ENCODE peak calls at places on chromosomes 4 and X, in six cellular contexts. Z, Y, J, D, Q and B are unnamed samples.
A peak's percentile ranks its signal among the peaks of the same experiment; 100 is the strongest.

GRCh38 chrX:54695231-54695630 is 102.8 kb downstream of the ITIH6 start:
- DNase-seq in Z (no peak), Y (no peak), J (no peak), D (no peak), Q (no peak), B (no peak)

GRCh38 chrX:104330966-104331365 is 76.2 kb upstream of the ESX1 start:
- DNase-seq in Z (no peak), Y (no peak), J (no peak), D (no peak), Q (no peak), B (no peak)

GRCh38 chr4:3686746-3687145 is 79.4 kb upstream of the ADRA2C start:
- DNase-seq in Z (no peak), Y (no peak), J (no peak), D (no peak), Q (no peak), B (no peak)

GRCh38 chr4:76611164-76611563 is 176.1 kb downstream of the SHROOM3 start:
- DNase-seq in Z (no peak), Y (no peak), J (no peak), D (no peak), Q (no peak), B (no peak)

GRCh38 chr4:121758896-121759568 is 5.9 kb downstream of the SMIM43 start:
- DNase-seq in Z (no peak), Y (no peak), J (no peak), D (no peak), Q (no peak), B (no peak)

GRCh38 chr4:40099010-40099409 is 42.4 kb downstream of the N4BP2 start:
- DNase-seq in Z (no peak), Y (no peak), J (no peak), D (no peak), Q (no peak), B (no peak)

GRCh38 chr4:108453366-108453765 is 167.0 kb upstream of the RPL34 start:
- DNase-seq in Z (no peak), Y (no peak), J (no peak), D (no peak), Q (no peak), B (no peak)

GRCh38 chr4:104501290-104501689 is 6.6 kb upstream of the CXXC4 start:
- DNase-seq in Z (no peak), Y (no peak), J (no peak), D (no peak), Q (no peak), B (no peak)

GRCh38 chr4:8278009-8278395 is 8.4 kb downstream of the HTRA3 start:
- DNase-seq in Z (no peak), Y (no peak), J (no peak), D (no peak), Q (no peak), B (no peak)

GRCh38 chr4:4521069-4521468 is 20.8 kb downstream of the STX18 start:
- DNase-seq in Z (no peak), Y (no peak), J (peak; percentile 41), D (no peak), Q (no peak), B (no peak)